ENCODE peak calls at places on chromosomes 4 and X, in ten cellular contexts. L, K, E, X, F, Y, R, S, P and J are unnamed samples.

GRCh38 chr4:915595-915994 is 16.5 kb downstream of the GAK start:
- DNase-seq in R (no peak), S (no peak), X (no peak), K (no peak), E (peak; percentile 2), L (no peak), Y (no peak), F (no peak), P (no peak), J (no peak)

GRCh38 chr4:73764513-73764912 is 24.1 kb downstream of the CXCL8 start:
- DNase-seq in K (no peak), P (no peak), S (no peak), E (peak; percentile 71), Y (no peak), F (no peak), X (no peak), R (no peak), L (no peak), J (no peak)

GRCh38 chrX:15202458-15203177 is 67.3 kb downstream of the ASB9 start:
- DNase-seq in L (peak; percentile 67), Y (no peak), E (no peak), K (no peak), P (no peak), S (no peak), X (no peak), F (no peak), R (no peak), J (no peak)

GRCh38 chr4:71709961-71710360 is 73.9 kb downstream of the GC start:
- DNase-seq in L (no peak), F (peak; percentile 54), S (no peak), X (no peak), E (peak; percentile 27), Y (no peak), K (no peak), R (no peak), P (no peak), J (no peak)

GRCh38 chr4:139274790-139275189 is 5.2 kb downstream of the MGARP start:
- DNase-seq in X (no peak), P (no peak), L (no peak), E (no peak), K (no peak), Y (no peak), R (no peak), F (no peak), S (no peak), J (no peak)

GRCh38 chr4:125140966-125141495 is 173.7 kb upstream of the FAT4 start:
- DNase-seq in Y (peak; percentile 2), E (peak; percentile 28), S (no peak), R (no peak), L (peak; percentile 34), F (no peak), P (no peak), X (no peak), K (no peak), J (no peak)

GRCh38 chrX:1612641-1613286 is 2.1 kb upstream of the ASMT start:
- DNase-seq in E (no peak), R (no peak), P (no peak), X (no peak), S (no peak), L (no peak), Y (no peak), F (no peak), K (no peak), J (no peak)

GRCh38 chr4:13642576-13642975 is 15.1 kb upstream of the BOD1L1 start:
- DNase-seq in X (no peak), L (peak; percentile 59), E (peak; percentile 64), Y (peak; percentile 23), P (no peak), S (no peak), R (no peak), K (no peak), F (no peak), J (no peak)

GRCh38 chrX:139113682-139114081 is 402.2 kb upstream of the FGF13 start:
- DNase-seq in S (no peak), P (no peak), K (no peak), E (peak; percentile 34), F (no peak), L (no peak), X (no peak), R (no peak), Y (no peak), J (no peak)

GRCh38 chrX:115535421-115535820 is 25.6 kb upstream of the PLS3 start:
- DNase-seq in R (no peak), P (no peak), K (no peak), F (no peak), L (no peak), Y (no peak), X (no peak), S (no peak), E (no peak), J (no peak)

GRCh38 chrX:139207655-139208054 is 322.9 kb upstream of the F9 start:
- DNase-seq in P (no peak), K (no peak), L (no peak), E (no peak), Y (no peak), R (no peak), F (no peak), X (no peak), S (no peak), J (no peak)

GRCh38 chr4:140012688-140013087 is 141.3 kb downstream of the MAML3 start:
- DNase-seq in P (peak; percentile 59), L (peak; percentile 74), S (peak; percentile 83), E (peak; percentile 70), Y (peak; percentile 67), R (peak; percentile 87), F (peak; percentile 80), K (peak; percentile 17), X (peak; percentile 60), J (no peak)

GRCh38 chr4:1559896-1560650 is 124.0 kb downstream of the FAM53A start:
- DNase-seq in S (no peak), X (no peak), F (no peak), R (no peak), P (no peak), Y (no peak), E (no peak), K (no peak), L (no peak), J (no peak)

GRCh38 chr4:51943221-51943620 is 76.9 kb downstream of the LRRC66 start:
- DNase-seq in L (peak; percentile 60), X (no peak), F (peak; percentile 16), K (no peak), S (no peak), Y (no peak), P (no peak), E (peak; percentile 64), R (no peak), J (no peak)

GRCh38 chrX:68829594-68830485 is 1.0 kb downstream of the EFNB1 start:
- DNase-seq in S (no peak), P (peak; percentile 31), Y (no peak), E (peak; percentile 17), X (peak; percentile 41), R (peak; percentile 28), K (no peak), F (no peak), L (no peak), J (no peak)

GRCh38 chr4:140463182-140463581 is 34.9 kb downstream of the MGAT4D start:
- DNase-seq in L (no peak), R (peak; percentile 40), Y (no peak), X (no peak), S (no peak), P (no peak), E (no peak), K (no peak), F (no peak), J (no peak)

GRCh38 chr4:129264008-129264657 is 168.2 kb downstream of the C4orf33 start:
- DNase-seq in L (no peak), X (no peak), F (no peak), E (no peak), S (no peak), Y (no peak), P (no peak), K (no peak), R (no peak), J (no peak)

GRCh38 chr4:52658671-52659015 is 458 bp downstream of the USP46 start:
- DNase-seq in R (no peak), K (no peak), E (no peak), F (peak; percentile 41), Y (no peak), X (no peak), S (no peak), P (no peak), L (no peak), J (no peak)

GRCh38 chr4:110637408-110638131 is 14.7 kb upstream of the PITX2 start:
- DNase-seq in E (no peak), F (peak; percentile 87), S (no peak), K (peak; percentile 54), L (no peak), Y (no peak), R (no peak), P (no peak), X (no peak), J (no peak)

GRCh38 chrX:41705680-41706374 is 17.1 kb downstream of the GPR34 start:
- DNase-seq in F (no peak), X (no peak), S (no peak), K (no peak), Y (no peak), E (no peak), R (no peak), L (no peak), P (no peak), J (no peak)

GRCh38 chrX:136574548-136574947 is 42.5 kb downstream of the VGLL1 start:
- DNase-seq in Y (no peak), P (no peak), F (no peak), K (no peak), E (no peak), X (no peak), S (peak; percentile 26), L (no peak), R (no peak), J (no peak)

GRCh38 chr4:7051905-7052304 is 8.7 kb downstream of the TADA2B start:
- DNase-seq in X (no peak), F (no peak), E (no peak), Y (no peak), K (no peak), L (no peak), S (no peak), R (no peak), P (no peak), J (no peak)

GRCh38 chr4:183610033-183610432 is 49.0 kb downstream of the RWDD4 start:
- DNase-seq in R (no peak), F (peak; percentile 30), X (no peak), Y (peak; percentile 26), P (no peak), E (peak; percentile 61), S (no peak), K (no peak), L (peak; percentile 22), J (no peak)